ENCODE peak calls at places on chromosomes 1 and 21, in four cellular contexts. K is thoracic aorta, O is mucosa of descending colon, W is stomach. T is an unnamed sample.

GRCh38 chr1:244159646-244160045 is 108.6 kb downstream of the ZBTB18 start:
- DNase-seq in K (no peak), O (no peak), W (no peak), T (no peak)

GRCh38 chr1:63548303-63548702 is 25.0 kb downstream of the EFCAB7 start:
- DNase-seq in K (no peak), O (no peak), W (no peak), T (no peak)

GRCh38 chr1:162605225-162605927 is 26.9 kb upstream of the DDR2 start:
- DNase-seq in K (no peak), O (no peak), W (no peak), T (peak)

GRCh38 chr21:15003463-15004135 is 61.2 kb downstream of the NRIP1 start:
- DNase-seq in K (no peak), O (no peak), W (no peak), T (no peak)

GRCh38 chr1:118217073-118217620 is 32.1 kb upstream of the SPAG17 start:
- DNase-seq in K (no peak), O (no peak), W (no peak), T (no peak)

GRCh38 chr1:91732291-91732953 is 153.5 kb downstream of the TGFBR3 start:
- DNase-seq in K (no peak), O (no peak), W (no peak), T (peak)

GRCh38 chr1:160164121-160164520 is 12.7 kb downstream of the ATP1A4 start:
- DNase-seq in K (no peak), O (no peak), W (no peak), T (no peak)

GRCh38 chr1:246860401-246860800 is 71.3 kb downstream of the AHCTF1 start:
- DNase-seq in K (no peak), O (no peak), W (no peak), T (peak)

GRCh38 chr1:179917601-179918429 is 35.7 kb downstream of the TOR1AIP1 start:
- DNase-seq in K (no peak), O (no peak), W (no peak), T (no peak)

GRCh38 chr1:193794239-193794638 is 607.8 kb upstream of the B3GALT2 start:
- DNase-seq in K (no peak), O (peak), W (no peak), T (no peak)

GRCh38 chr21:36030581-36031189 is 29.6 kb downstream of the SETD4 start:
- DNase-seq in K (no peak), O (no peak), W (no peak), T (no peak)

GRCh38 chr1:163106364-163106987 is 37.3 kb downstream of the RGS4 start:
- DNase-seq in K (no peak), O (no peak), W (no peak), T (no peak)

GRCh38 chr1:40264354-40264781 is 6.3 kb downstream of the ZMPSTE24 start:
- DNase-seq in K (no peak), O (no peak), W (no peak), T (no peak)

GRCh38 chr21:46392921-46393320 is 65.8 kb upstream of the DIP2A start:
- DNase-seq in K (no peak), O (no peak), W (no peak), T (no peak)

GRCh38 chr1:8879348-8880067 is 1.0 kb upstream of the ENO1 start:
- DNase-seq in K (no peak), O (no peak), W (no peak), T (no peak)

GRCh38 chr1:94550396-94550795 is 8.8 kb upstream of the F3 start:
- DNase-seq in K (no peak), O (no peak), W (no peak), T (no peak)

GRCh38 chr1:113444857-113445256 is 54.5 kb downstream of the MAGI3 start:
- DNase-seq in K (no peak), O (no peak), W (no peak), T (no peak)

GRCh38 chr1:41672173-41672572 is 187.7 kb upstream of the EDN2 start:
- DNase-seq in K (no peak), O (no peak), W (peak), T (peak)

GRCh38 chr1:55712148-55712547 is 497.0 kb upstream of the USP24 start:
- DNase-seq in K (no peak), O (no peak), W (no peak), T (no peak)

GRCh38 chr21:29187939-29188338 is 57.5 kb downstream of the MAP3K7CL start:
- DNase-seq in K (no peak), O (no peak), W (no peak), T (no peak)

GRCh38 chr1:145720878-145721671 is 1.8 kb downstream of the CD160 start:
- DNase-seq in K (peak), O (peak), W (peak), T (no peak)

GRCh38 chr1:210516675-210517459 is 188.2 kb downstream of the HHAT start:
- DNase-seq in K (no peak), O (no peak), W (no peak), T (no peak)

GRCh38 chr1:73205294-73205973 is 923.1 kb upstream of the NEGR1 start:
- DNase-seq in K (no peak), O (no peak), W (no peak), T (no peak)

GRCh38 chr1:197619008-197619640 is 156.2 kb downstream of the DENND1B start:
- DNase-seq in K (no peak), O (no peak), W (no peak), T (no peak)

GRCh38 chr1:156422602-156423091 is 53.6 kb downstream of the RHBG start:
- DNase-seq in K (no peak), O (no peak), W (peak), T (no peak)

GRCh38 chr1:156419863-156420208 is 50.8 kb downstream of the RHBG start:
- DNase-seq in K (no peak), O (no peak), W (no peak), T (no peak)

GRCh38 chr1:156421939-156422601 is 53.1 kb downstream of the RHBG start:
- DNase-seq in K (no peak), O (no peak), W (no peak), T (no peak)

GRCh38 chr1:156420209-156421061 is 51.4 kb downstream of the RHBG start:
- DNase-seq in K (no peak), O (no peak), W (no peak), T (no peak)

DNA sequence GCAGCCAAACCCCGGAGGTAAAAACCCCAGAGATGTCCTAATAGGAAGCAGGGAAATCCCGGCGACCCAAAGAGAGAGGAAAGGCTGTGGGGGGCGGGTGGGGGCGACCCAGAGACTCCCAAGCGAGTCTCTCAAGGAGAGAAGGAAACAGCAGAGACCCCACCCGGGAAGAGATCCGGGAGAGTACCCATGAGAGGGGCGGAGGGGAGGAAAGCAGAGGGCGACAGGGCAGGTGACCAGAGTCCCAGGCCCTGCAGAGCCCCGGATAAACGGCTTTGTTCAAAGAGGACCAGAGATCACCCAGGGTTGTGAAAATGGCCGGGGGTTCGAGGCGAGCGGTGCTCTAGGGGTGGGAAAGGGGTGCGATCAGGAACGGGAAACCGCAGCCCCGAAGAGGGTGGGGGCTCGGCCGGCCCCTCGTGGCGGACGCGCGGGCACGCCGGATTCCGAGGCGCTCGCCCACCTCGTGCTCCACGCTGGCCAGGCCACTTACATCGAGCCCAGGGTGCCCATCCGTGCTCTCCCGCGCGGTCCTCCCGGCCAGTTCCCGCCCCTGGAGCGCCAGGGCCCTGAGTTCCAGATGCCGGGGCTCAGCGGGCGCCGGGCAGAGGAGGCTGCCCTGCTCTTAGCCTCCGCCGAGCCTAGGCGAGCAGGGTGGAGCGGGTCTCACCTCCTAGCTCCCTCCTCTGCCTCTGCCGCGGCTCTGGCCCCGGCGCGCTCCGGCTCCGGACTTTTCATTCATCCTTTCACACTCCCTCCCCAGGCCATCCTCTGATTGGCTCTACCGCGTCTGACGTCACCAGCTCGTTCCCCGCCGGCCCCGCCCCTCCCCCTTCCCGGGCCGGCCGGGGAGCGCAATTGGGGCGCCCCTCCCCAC is 52.3 kb downstream of the RHBG start:
- DNase-seq in K (peak), O (peak), W (peak), T (no peak)
- H3K4me3 ChIP-seq in K (peak), O (no peak), W (peak), T (no peak)

GRCh38 chr1:43653893-43654292 is 3.9 kb downstream of the KDM4A start:
- DNase-seq in K (no peak), O (no peak), W (no peak), T (no peak)
- H3K4me3 ChIP-seq in K (no peak), O (no peak), W (no peak), T (no peak)

GRCh38 chr1:32179193-32179442 is 357 bp upstream of the TXLNA start:
- DNase-seq in K (no peak), O (no peak), W (no peak), T (no peak)
- H3K4me3 ChIP-seq in K (peak), O (no peak), W (peak), T (peak)

GRCh38 chr1:38463074-38463473 is 396.5 kb downstream of the RRAGC start:
- DNase-seq in K (no peak), O (no peak), W (no peak), T (no peak)

GRCh38 chr1:38464071-38464661 is 395.4 kb downstream of the RRAGC start:
- DNase-seq in K (no peak), O (peak), W (no peak), T (no peak)

GRCh38 chr1:38466486-38466885 is 393.1 kb downstream of the RRAGC start:
- DNase-seq in K (no peak), O (no peak), W (no peak), T (no peak)

GRCh38 chr1:38465463-38465862 is 394.1 kb downstream of the RRAGC start:
- DNase-seq in K (no peak), O (no peak), W (no peak), T (no peak)
- H3K4me3 ChIP-seq in K (no peak), O (no peak), W (no peak), T (no peak)

GRCh38 chr1:68225781-68226180 is 6.5 kb downstream of the WLS start:
- DNase-seq in K (no peak), O (no peak), W (no peak), T (no peak)

GRCh38 chr1:68231627-68232303 is 558 bp downstream of the WLS start:
- DNase-seq in K (peak), O (peak), W (peak), T (no peak)

GRCh38 chr1:68227598-68227997 is 4.7 kb downstream of the WLS start:
- DNase-seq in K (no peak), O (no peak), W (no peak), T (no peak)

GRCh38 chr1:68229927-68230812 is 2.2 kb downstream of the WLS start:
- DNase-seq in K (no peak), O (no peak), W (no peak), T (no peak)

DNA sequence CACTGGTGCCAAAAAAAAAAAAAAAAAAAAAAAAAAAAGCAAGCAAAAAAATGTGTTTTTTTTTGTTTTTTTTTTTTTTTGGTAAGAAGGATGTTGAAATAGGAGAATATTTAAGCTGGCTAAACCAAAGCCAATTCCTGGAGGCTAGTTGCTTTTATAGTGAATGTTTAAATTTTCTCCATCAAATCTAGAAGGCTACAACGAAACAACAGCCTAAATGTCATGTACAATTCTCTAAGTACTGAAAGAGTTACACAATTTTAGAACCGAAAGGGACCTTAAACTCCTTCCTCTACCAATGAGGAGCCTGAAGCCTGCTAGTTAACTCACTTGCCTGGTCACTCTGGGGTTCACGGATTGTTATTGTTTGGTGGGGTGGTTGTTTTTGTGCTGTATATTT is 3.5 kb downstream of the WLS start:
- DNase-seq in K (no peak), O (no peak), W (no peak), T (no peak)
- H3K4me3 ChIP-seq in K (peak), O (no peak), W (peak), T (no peak)

GRCh38 chr1:68230901-68231626 is 1.3 kb downstream of the WLS start:
- DNase-seq in K (no peak), O (peak), W (peak), T (no peak)
- H3K4me3 ChIP-seq in K (peak), O (peak), W (peak), T (peak)